ENCODE peak calls at places on chromosomes 2 and 18, in ten cellular contexts. One of them, this sample, is unnamed.

GRCh38 chr18:77765468-77765867 is 515.8 kb downstream of the GALR1 start:
- DNase-seq in tibial artery: no peak
- DNase-seq in GM23248: peak
- DNase-seq in nephron progenitor cell: peak
- DNase-seq in NCI-H2029: no peak
- DNase-seq in osteocyte: no peak
- DNase-seq in C1 segment of cervical spinal cord: no peak
- DNase-seq in EH: no peak
- DNase-seq in activated CD4-positive, alpha-beta T cell treated with anti-CD3 and anti-CD28 coated beads, Interleukin-2, amount 50 U/mL, for 1 hour: no peak
- DNase-seq in endothelial cell of umbilical vein: no peak
- DNase-seq in this sample: peak

GRCh38 chr2:111029135-111029927 is 91.4 kb upstream of the BCL2L11 start:
- DNase-seq in osteocyte: no peak
- DNase-seq in GM23248: no peak
- DNase-seq in NCI-H2029: peak
- DNase-seq in tibial artery: no peak
- DNase-seq in nephron progenitor cell: no peak
- DNase-seq in endothelial cell of umbilical vein: no peak
- DNase-seq in C1 segment of cervical spinal cord: no peak
- DNase-seq in activated CD4-positive, alpha-beta T cell treated with anti-CD3 and anti-CD28 coated beads, Interleukin-2, amount 50 U/mL, for 1 hour: no peak
- DNase-seq in EH: peak
- DNase-seq in this sample: no peak

GRCh38 chr2:27442282-27442980 is at the start of gene KRTCAP3:
- DNase-seq in endothelial cell of umbilical vein: no peak
- DNase-seq in tibial artery: no peak
- DNase-seq in activated CD4-positive, alpha-beta T cell treated with anti-CD3 and anti-CD28 coated beads, Interleukin-2, amount 50 U/mL, for 1 hour: peak
- DNase-seq in C1 segment of cervical spinal cord: no peak
- DNase-seq in nephron progenitor cell: peak
- DNase-seq in GM23248: no peak
- DNase-seq in EH: peak
- DNase-seq in osteocyte: no peak
- DNase-seq in NCI-H2029: peak
- DNase-seq in this sample: peak

GRCh38 chr2:114800371-114800770 is 357.9 kb downstream of the DPP10 start:
- DNase-seq in endothelial cell of umbilical vein: no peak
- DNase-seq in C1 segment of cervical spinal cord: no peak
- DNase-seq in activated CD4-positive, alpha-beta T cell treated with anti-CD3 and anti-CD28 coated beads, Interleukin-2, amount 50 U/mL, for 1 hour: no peak
- DNase-seq in nephron progenitor cell: no peak
- DNase-seq in GM23248: no peak
- DNase-seq in osteocyte: no peak
- DNase-seq in EH: no peak
- DNase-seq in tibial artery: no peak
- DNase-seq in NCI-H2029: no peak
- DNase-seq in this sample: no peak

GRCh38 chr2:188024811-188025210 is 266.9 kb upstream of the GULP1 start:
- DNase-seq in NCI-H2029: no peak
- DNase-seq in GM23248: no peak
- DNase-seq in C1 segment of cervical spinal cord: no peak
- DNase-seq in nephron progenitor cell: no peak
- DNase-seq in osteocyte: no peak
- DNase-seq in EH: peak
- DNase-seq in activated CD4-positive, alpha-beta T cell treated with anti-CD3 and anti-CD28 coated beads, Interleukin-2, amount 50 U/mL, for 1 hour: no peak
- DNase-seq in endothelial cell of umbilical vein: no peak
- DNase-seq in tibial artery: no peak
- DNase-seq in this sample: no peak

GRCh38 chr2:45670646-45671045 is 19.2 kb downstream of the PRKCE start:
- DNase-seq in EH: no peak
- DNase-seq in endothelial cell of umbilical vein: no peak
- DNase-seq in activated CD4-positive, alpha-beta T cell treated with anti-CD3 and anti-CD28 coated beads, Interleukin-2, amount 50 U/mL, for 1 hour: no peak
- DNase-seq in tibial artery: no peak
- DNase-seq in nephron progenitor cell: no peak
- DNase-seq in C1 segment of cervical spinal cord: no peak
- DNase-seq in GM23248: no peak
- DNase-seq in NCI-H2029: no peak
- DNase-seq in osteocyte: no peak
- DNase-seq in this sample: no peak

GRCh38 chr2:45014016-45014702 is 4.9 kb upstream of the SIX2 start:
- DNase-seq in endothelial cell of umbilical vein: peak
- DNase-seq in C1 segment of cervical spinal cord: no peak
- DNase-seq in NCI-H2029: peak
- DNase-seq in activated CD4-positive, alpha-beta T cell treated with anti-CD3 and anti-CD28 coated beads, Interleukin-2, amount 50 U/mL, for 1 hour: no peak
- DNase-seq in nephron progenitor cell: peak
- DNase-seq in osteocyte: peak
- DNase-seq in tibial artery: peak
- DNase-seq in EH: peak
- DNase-seq in GM23248: peak
- DNase-seq in this sample: peak

GRCh38 chr18:51588616-51589015 is 391.1 kb upstream of the MEX3C start:
- DNase-seq in osteocyte: no peak
- DNase-seq in nephron progenitor cell: no peak
- DNase-seq in C1 segment of cervical spinal cord: no peak
- DNase-seq in tibial artery: no peak
- DNase-seq in endothelial cell of umbilical vein: no peak
- DNase-seq in NCI-H2029: no peak
- DNase-seq in GM23248: no peak
- DNase-seq in activated CD4-positive, alpha-beta T cell treated with anti-CD3 and anti-CD28 coated beads, Interleukin-2, amount 50 U/mL, for 1 hour: no peak
- DNase-seq in EH: no peak
- DNase-seq in this sample: no peak

GRCh38 chr2:233912799-233913423 is 4.3 kb upstream of the TRPM8 start:
- DNase-seq in nephron progenitor cell: peak
- DNase-seq in endothelial cell of umbilical vein: peak
- DNase-seq in tibial artery: no peak
- DNase-seq in NCI-H2029: no peak
- DNase-seq in EH: peak
- DNase-seq in C1 segment of cervical spinal cord: no peak
- DNase-seq in GM23248: peak
- DNase-seq in activated CD4-positive, alpha-beta T cell treated with anti-CD3 and anti-CD28 coated beads, Interleukin-2, amount 50 U/mL, for 1 hour: peak
- DNase-seq in osteocyte: no peak
- DNase-seq in this sample: peak

GRCh38 chr18:24846133-24846532 is 385.7 kb downstream of the HRH4 start:
- DNase-seq in activated CD4-positive, alpha-beta T cell treated with anti-CD3 and anti-CD28 coated beads, Interleukin-2, amount 50 U/mL, for 1 hour: no peak
- DNase-seq in endothelial cell of umbilical vein: no peak
- DNase-seq in C1 segment of cervical spinal cord: no peak
- DNase-seq in nephron progenitor cell: no peak
- DNase-seq in osteocyte: no peak
- DNase-seq in GM23248: no peak
- DNase-seq in EH: no peak
- DNase-seq in NCI-H2029: no peak
- DNase-seq in tibial artery: no peak
- DNase-seq in this sample: no peak

GRCh38 chr2:74556159-74556558 is 1.6 kb downstream of the DOK1 start:
- DNase-seq in activated CD4-positive, alpha-beta T cell treated with anti-CD3 and anti-CD28 coated beads, Interleukin-2, amount 50 U/mL, for 1 hour: no peak
- DNase-seq in NCI-H2029: no peak
- DNase-seq in nephron progenitor cell: no peak
- DNase-seq in endothelial cell of umbilical vein: no peak
- DNase-seq in tibial artery: no peak
- DNase-seq in GM23248: no peak
- DNase-seq in osteocyte: no peak
- DNase-seq in EH: no peak
- DNase-seq in C1 segment of cervical spinal cord: no peak
- DNase-seq in this sample: no peak

GRCh38 chr2:54772531-54772930 is 49.1 kb downstream of the EML6 start:
- DNase-seq in nephron progenitor cell: no peak
- DNase-seq in GM23248: peak
- DNase-seq in NCI-H2029: no peak
- DNase-seq in EH: no peak
- DNase-seq in activated CD4-positive, alpha-beta T cell treated with anti-CD3 and anti-CD28 coated beads, Interleukin-2, amount 50 U/mL, for 1 hour: no peak
- DNase-seq in tibial artery: no peak
- DNase-seq in osteocyte: no peak
- DNase-seq in C1 segment of cervical spinal cord: no peak
- DNase-seq in endothelial cell of umbilical vein: no peak
- DNase-seq in this sample: no peak

GRCh38 chr2:229586012-229586411 is 128.3 kb downstream of the DNER start:
- DNase-seq in C1 segment of cervical spinal cord: no peak
- DNase-seq in EH: no peak
- DNase-seq in GM23248: no peak
- DNase-seq in tibial artery: no peak
- DNase-seq in NCI-H2029: no peak
- DNase-seq in nephron progenitor cell: no peak
- DNase-seq in activated CD4-positive, alpha-beta T cell treated with anti-CD3 and anti-CD28 coated beads, Interleukin-2, amount 50 U/mL, for 1 hour: no peak
- DNase-seq in endothelial cell of umbilical vein: no peak
- DNase-seq in osteocyte: no peak
- DNase-seq in this sample: no peak

GRCh38 chr18:79385749-79386341 is 9.9 kb upstream of the NFATC1 start:
- DNase-seq in nephron progenitor cell: no peak
- DNase-seq in GM23248: no peak
- DNase-seq in NCI-H2029: no peak
- DNase-seq in EH: no peak
- DNase-seq in osteocyte: peak
- DNase-seq in endothelial cell of umbilical vein: no peak
- DNase-seq in tibial artery: no peak
- DNase-seq in activated CD4-positive, alpha-beta T cell treated with anti-CD3 and anti-CD28 coated beads, Interleukin-2, amount 50 U/mL, for 1 hour: no peak
- DNase-seq in C1 segment of cervical spinal cord: no peak
- DNase-seq in this sample: peak

GRCh38 chr2:113236367-113237159 is 42.2 kb downstream of the PAX8 start:
- DNase-seq in EH: no peak
- DNase-seq in tibial artery: no peak
- DNase-seq in endothelial cell of umbilical vein: no peak
- DNase-seq in nephron progenitor cell: no peak
- DNase-seq in activated CD4-positive, alpha-beta T cell treated with anti-CD3 and anti-CD28 coated beads, Interleukin-2, amount 50 U/mL, for 1 hour: no peak
- DNase-seq in NCI-H2029: no peak
- DNase-seq in GM23248: peak
- DNase-seq in C1 segment of cervical spinal cord: no peak
- DNase-seq in osteocyte: no peak
- DNase-seq in this sample: peak

GRCh38 chr18:78928076-78928475 is 51.5 kb upstream of the SALL3 start:
- DNase-seq in nephron progenitor cell: no peak
- DNase-seq in EH: no peak
- DNase-seq in GM23248: no peak
- DNase-seq in tibial artery: no peak
- DNase-seq in osteocyte: no peak
- DNase-seq in NCI-H2029: no peak
- DNase-seq in endothelial cell of umbilical vein: no peak
- DNase-seq in activated CD4-positive, alpha-beta T cell treated with anti-CD3 and anti-CD28 coated beads, Interleukin-2, amount 50 U/mL, for 1 hour: no peak
- DNase-seq in C1 segment of cervical spinal cord: no peak
- DNase-seq in this sample: no peak

GRCh38 chr2:233419626-233420431 is 65.5 kb downstream of the DGKD start:
- DNase-seq in C1 segment of cervical spinal cord: no peak
- DNase-seq in tibial artery: no peak
- DNase-seq in NCI-H2029: no peak
- DNase-seq in osteocyte: peak
- DNase-seq in EH: no peak
- DNase-seq in nephron progenitor cell: no peak
- DNase-seq in activated CD4-positive, alpha-beta T cell treated with anti-CD3 and anti-CD28 coated beads, Interleukin-2, amount 50 U/mL, for 1 hour: peak
- DNase-seq in endothelial cell of umbilical vein: no peak
- DNase-seq in GM23248: no peak
- DNase-seq in this sample: peak

GRCh38 chr2:164706522-164706921 is 85.2 kb upstream of the GRB14 start:
- DNase-seq in GM23248: peak
- DNase-seq in tibial artery: no peak
- DNase-seq in NCI-H2029: no peak
- DNase-seq in EH: peak
- DNase-seq in endothelial cell of umbilical vein: peak
- DNase-seq in C1 segment of cervical spinal cord: no peak
- DNase-seq in osteocyte: no peak
- DNase-seq in nephron progenitor cell: no peak
- DNase-seq in activated CD4-positive, alpha-beta T cell treated with anti-CD3 and anti-CD28 coated beads, Interleukin-2, amount 50 U/mL, for 1 hour: no peak
- DNase-seq in this sample: no peak

GRCh38 chr2:134110532-134110931 is 143.3 kb upstream of the MGAT5 start:
- DNase-seq in GM23248: no peak
- DNase-seq in osteocyte: no peak
- DNase-seq in NCI-H2029: no peak
- DNase-seq in tibial artery: no peak
- DNase-seq in endothelial cell of umbilical vein: no peak
- DNase-seq in activated CD4-positive, alpha-beta T cell treated with anti-CD3 and anti-CD28 coated beads, Interleukin-2, amount 50 U/mL, for 1 hour: no peak
- DNase-seq in EH: no peak
- DNase-seq in C1 segment of cervical spinal cord: no peak
- DNase-seq in nephron progenitor cell: no peak
- DNase-seq in this sample: no peak

GRCh38 chr2:30808695-30809094 is 1.4 kb upstream of the CAPN13 start:
- DNase-seq in activated CD4-positive, alpha-beta T cell treated with anti-CD3 and anti-CD28 coated beads, Interleukin-2, amount 50 U/mL, for 1 hour: no peak
- DNase-seq in nephron progenitor cell: no peak
- DNase-seq in C1 segment of cervical spinal cord: no peak
- DNase-seq in osteocyte: no peak
- DNase-seq in endothelial cell of umbilical vein: no peak
- DNase-seq in GM23248: no peak
- DNase-seq in NCI-H2029: no peak
- DNase-seq in EH: no peak
- DNase-seq in tibial artery: no peak
- DNase-seq in this sample: no peak

GRCh38 chr2:240655931-240656886 is 26.5 kb downstream of the AQP12B start:
- DNase-seq in nephron progenitor cell: no peak
- DNase-seq in activated CD4-positive, alpha-beta T cell treated with anti-CD3 and anti-CD28 coated beads, Interleukin-2, amount 50 U/mL, for 1 hour: no peak
- DNase-seq in EH: peak
- DNase-seq in NCI-H2029: no peak
- DNase-seq in osteocyte: no peak
- DNase-seq in GM23248: peak
- DNase-seq in endothelial cell of umbilical vein: no peak
- DNase-seq in C1 segment of cervical spinal cord: no peak
- DNase-seq in tibial artery: no peak
- DNase-seq in this sample: no peak

GRCh38 chr2:46915281-46915810 is at the start of gene MCFD2:
- DNase-seq in activated CD4-positive, alpha-beta T cell treated with anti-CD3 and anti-CD28 coated beads, Interleukin-2, amount 50 U/mL, for 1 hour: no peak
- DNase-seq in osteocyte: no peak
- DNase-seq in tibial artery: peak
- DNase-seq in EH: peak
- DNase-seq in NCI-H2029: no peak
- DNase-seq in C1 segment of cervical spinal cord: peak
- DNase-seq in GM23248: peak
- DNase-seq in endothelial cell of umbilical vein: no peak
- DNase-seq in nephron progenitor cell: no peak
- DNase-seq in this sample: no peak

GRCh38 chr2:172439509-172439860 is 12.1 kb downstream of the ITGA6 start:
- DNase-seq in C1 segment of cervical spinal cord: no peak
- DNase-seq in osteocyte: no peak
- DNase-seq in EH: no peak
- DNase-seq in tibial artery: no peak
- DNase-seq in activated CD4-positive, alpha-beta T cell treated with anti-CD3 and anti-CD28 coated beads, Interleukin-2, amount 50 U/mL, for 1 hour: no peak
- DNase-seq in NCI-H2029: no peak
- DNase-seq in GM23248: no peak
- DNase-seq in nephron progenitor cell: no peak
- DNase-seq in endothelial cell of umbilical vein: no peak
- DNase-seq in this sample: no peak

GRCh38 chr2:180676520-180676919 is 303.9 kb upstream of the UBE2E3 start:
- DNase-seq in NCI-H2029: no peak
- DNase-seq in tibial artery: no peak
- DNase-seq in activated CD4-positive, alpha-beta T cell treated with anti-CD3 and anti-CD28 coated beads, Interleukin-2, amount 50 U/mL, for 1 hour: no peak
- DNase-seq in nephron progenitor cell: no peak
- DNase-seq in GM23248: peak
- DNase-seq in endothelial cell of umbilical vein: no peak
- DNase-seq in osteocyte: no peak
- DNase-seq in C1 segment of cervical spinal cord: no peak
- DNase-seq in EH: no peak
- DNase-seq in this sample: no peak

GRCh38 chr2:21294446-21294845 is 170.7 kb downstream of the TDRD15 start:
- DNase-seq in activated CD4-positive, alpha-beta T cell treated with anti-CD3 and anti-CD28 coated beads, Interleukin-2, amount 50 U/mL, for 1 hour: no peak
- DNase-seq in C1 segment of cervical spinal cord: no peak
- DNase-seq in nephron progenitor cell: no peak
- DNase-seq in osteocyte: no peak
- DNase-seq in EH: no peak
- DNase-seq in tibial artery: no peak
- DNase-seq in NCI-H2029: no peak
- DNase-seq in GM23248: no peak
- DNase-seq in endothelial cell of umbilical vein: no peak
- DNase-seq in this sample: no peak

GRCh38 chr2:226794751-226795171 is 4.9 kb downstream of the IRS1 start:
- DNase-seq in EH: peak
- DNase-seq in endothelial cell of umbilical vein: no peak
- DNase-seq in osteocyte: no peak
- DNase-seq in GM23248: peak
- DNase-seq in C1 segment of cervical spinal cord: no peak
- DNase-seq in NCI-H2029: no peak
- DNase-seq in tibial artery: no peak
- DNase-seq in nephron progenitor cell: peak
- DNase-seq in activated CD4-positive, alpha-beta T cell treated with anti-CD3 and anti-CD28 coated beads, Interleukin-2, amount 50 U/mL, for 1 hour: no peak
- DNase-seq in this sample: peak

GRCh38 chr18:37658894-37659293 is 93.3 kb upstream of the CELF4 start:
- DNase-seq in GM23248: no peak
- DNase-seq in osteocyte: peak
- DNase-seq in nephron progenitor cell: no peak
- DNase-seq in NCI-H2029: no peak
- DNase-seq in activated CD4-positive, alpha-beta T cell treated with anti-CD3 and anti-CD28 coated beads, Interleukin-2, amount 50 U/mL, for 1 hour: no peak
- DNase-seq in C1 segment of cervical spinal cord: no peak
- DNase-seq in tibial artery: no peak
- DNase-seq in EH: no peak
- DNase-seq in endothelial cell of umbilical vein: no peak
- DNase-seq in this sample: no peak

GRCh38 chr2:239381709-239382134 is 19.1 kb downstream of the HDAC4 start:
- DNase-seq in osteocyte: no peak
- DNase-seq in tibial artery: no peak
- DNase-seq in nephron progenitor cell: no peak
- DNase-seq in NCI-H2029: no peak
- DNase-seq in activated CD4-positive, alpha-beta T cell treated with anti-CD3 and anti-CD28 coated beads, Interleukin-2, amount 50 U/mL, for 1 hour: no peak
- DNase-seq in EH: no peak
- DNase-seq in C1 segment of cervical spinal cord: no peak
- DNase-seq in GM23248: no peak
- DNase-seq in endothelial cell of umbilical vein: no peak
- DNase-seq in this sample: no peak